ENCODE peak calls at places on chromosomes 13 and 19, in five cellular contexts. V is cardiac muscle cell, X is tibial artery, F is fibroblast of pulmonary artery, B is OCI-LY7. C is an unnamed sample.
A peak's percentile ranks its signal among the peaks of the same experiment; 100 is the strongest.

GRCh38 chr19:17847538-17848366 is at the start of gene JAK3:
- DNase-seq in F (peak; percentile 82), B (peak; percentile 87), V (peak; percentile 89), X (no peak), C (no peak)

GRCh38 chr13:42348576-42348975 is 76.6 kb downstream of the AKAP11 start:
- DNase-seq in B (no peak), X (no peak), F (no peak), V (no peak), C (no peak)

GRCh38 chr19:30070198-30070969 is 128.3 kb downstream of the URI1 start:
- DNase-seq in X (peak; percentile 62), F (no peak), B (no peak), V (no peak), C (no peak)

GRCh38 chr19:39160889-39161672 is 35.5 kb downstream of the PAK4 start:
- DNase-seq in F (no peak), B (no peak), X (no peak), V (peak; percentile 21), C (no peak)

GRCh38 chr13:96491103-96491502 is 401.2 kb downstream of the HS6ST3 start:
- DNase-seq in X (no peak), F (no peak), B (no peak), V (no peak), C (no peak)

GRCh38 chr13:76398426-76398825 is 487.8 kb downstream of the KCTD12 start:
- DNase-seq in V (peak; percentile 6), X (no peak), F (peak; percentile 3), B (no peak), C (no peak)

GRCh38 chr13:42925626-42926025 is 66.4 kb downstream of the EPSTI1 start:
- DNase-seq in B (no peak), X (no peak), V (no peak), F (no peak), C (no peak)

GRCh38 chr13:31069808-31070544 is 91.7 kb downstream of the HSPH1 start:
- DNase-seq in F (no peak), X (no peak), B (no peak), V (no peak), C (no peak)

GRCh38 chr19:18006895-18007604 is 920 bp upstream of the ARRDC2 start:
- DNase-seq in X (peak; percentile 91), F (peak; percentile 80), V (peak; percentile 80), B (peak; percentile 82), C (no peak)

GRCh38 chr19:3515891-3516422 is 9.8 kb downstream of the FZR1 start:
- DNase-seq in X (no peak), V (no peak), B (no peak), F (peak; percentile 22), C (no peak)

GRCh38 chr13:46374710-46375109 is 12.3 kb downstream of the RUBCNL start:
- DNase-seq in X (no peak), B (peak; percentile 81), V (no peak), F (no peak), C (no peak)

GRCh38 chr13:39505151-39505550 is 97.8 kb downstream of the LHFPL6 start:
- DNase-seq in F (no peak), B (no peak), X (no peak), V (no peak), C (no peak)

GRCh38 chr19:49436381-49437017 is 4.8 kb downstream of the SLC17A7 start:
- DNase-seq in X (no peak), V (no peak), F (no peak), B (peak; percentile 86), C (no peak)

GRCh38 chr19:42140125-42140754 is 8.0 kb upstream of the POU2F2 start:
- DNase-seq in V (peak; percentile 84), X (no peak), B (peak; percentile 25), F (peak; percentile 81), C (peak; percentile 25)

GRCh38 chr19:9498183-9498902 is at the start of gene ZNF560:
- DNase-seq in V (peak; percentile 41), F (peak; percentile 27), X (no peak), B (no peak), C (no peak)

GRCh38 chr13:36475468-36475867 is 43.2 kb downstream of the CCNA1 start:
- DNase-seq in V (peak; percentile 22), B (peak; percentile 10), X (no peak), F (peak; percentile 44), C (no peak)

GRCh38 chr13:42110410-42111155 is 62.1 kb downstream of the DGKH start:
- DNase-seq in V (peak; percentile 88), F (peak; percentile 92), X (no peak), B (peak; percentile 69), C (no peak)

GRCh38 chr13:98451676-98452105 is 125.2 kb downstream of the STK24 start:
- DNase-seq in B (no peak), F (peak; percentile 27), X (peak; percentile 95), V (peak; percentile 22), C (no peak)

GRCh38 chr13:44903596-44903995 is 85.7 kb downstream of the NUFIP1 start:
- DNase-seq in B (no peak), X (peak; percentile 96), F (peak; percentile 97), V (peak; percentile 95), C (no peak)

GRCh38 chr19:4367781-4368127 is 24.4 kb downstream of the MPND start:
- DNase-seq in V (no peak), X (peak; percentile 58), B (no peak), F (no peak), C (no peak)

GRCh38 chr19:38255759-38256052 is 468 bp downstream of the PPP1R14A start:
- DNase-seq in V (no peak), B (no peak), F (no peak), X (peak; percentile 70), C (no peak)

GRCh38 chr19:45403781-45404556 is 900 bp downstream of the PPP1R13L start:
- DNase-seq in F (peak; percentile 39), V (peak; percentile 35), B (peak; percentile 79), X (no peak), C (no peak)

GRCh38 chr13:48478401-48478800 is 54.5 kb downstream of the RCBTB2 start:
- DNase-seq in B (no peak), V (no peak), X (no peak), F (no peak), C (no peak)

GRCh38 chr13:21022056-21022693 is 39.2 kb downstream of the LATS2 start:
- DNase-seq in B (no peak), V (no peak), X (peak; percentile 34), F (no peak), C (no peak)

GRCh38 chr13:28049880-28050871 is 50.2 kb downstream of the FLT3 start:
- DNase-seq in V (no peak), X (no peak), B (no peak), F (no peak), C (no peak)

GRCh38 chr13:75454497-75454896 is 27.5 kb downstream of the TBC1D4 start:
- DNase-seq in V (no peak), B (no peak), X (no peak), F (no peak), C (no peak)

GRCh38 chr13:94112227-94112626 is 367.3 kb downstream of the DCT start:
- DNase-seq in B (no peak), F (peak; percentile 85), V (peak; percentile 94), X (no peak), C (peak; percentile 88)

GRCh38 chr13:94114166-94114565 is 365.3 kb downstream of the DCT start:
- DNase-seq in X (no peak), F (no peak), B (no peak), V (no peak), C (no peak)

GRCh38 chr13:94119360-94119936 is 360.0 kb downstream of the DCT start:
- DNase-seq in V (no peak), B (no peak), F (no peak), X (no peak), C (peak; percentile 53)

GRCh38 chr13:94112731-94113130 is 366.8 kb downstream of the DCT start:
- DNase-seq in B (no peak), F (no peak), X (no peak), V (no peak), C (no peak)

DNA sequence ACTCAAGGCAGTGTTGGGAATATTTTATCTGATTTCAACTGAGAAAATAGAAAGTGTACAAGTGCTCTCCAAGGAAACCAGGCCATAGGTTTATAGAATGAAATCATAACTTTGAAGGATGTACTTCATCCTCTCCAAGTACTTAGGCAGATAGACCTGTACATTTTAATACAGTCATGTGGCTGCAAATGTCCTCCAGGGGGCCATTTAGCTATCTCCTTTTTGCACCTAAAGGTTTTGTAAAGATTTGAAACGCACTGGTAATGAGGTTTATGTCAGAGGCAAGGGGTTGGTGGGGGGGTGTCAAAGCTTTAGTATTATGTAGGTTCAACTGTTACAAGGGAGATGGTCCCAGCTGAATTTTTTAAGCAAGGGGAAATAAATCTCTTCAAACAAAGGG is 364.4 kb downstream of the DCT start:
- DNase-seq in F (no peak), X (no peak), B (no peak), V (no peak), C (no peak)
- TF ChIP-seq CTCF in F (no peak), X (no peak), B (no peak), V (no peak), C (no peak)

GRCh38 chr19:40598121-40598917 is 2.9 kb upstream of the LTBP4 start:
- DNase-seq in X (peak; percentile 93), F (peak; percentile 88), B (peak; percentile 80), V (peak; percentile 88), C (no peak)
- H3K4me3 ChIP-seq in X (no peak overlapping the region), F (peak overlapping the region; percentile 43), B (peak overlapping the region; percentile 62), V (peak overlapping the region; percentile 39), C (peak overlapping the region; percentile 43)

GRCh38 chr19:34932494-34932893 is 5.8 kb downstream of the ZNF30 start:
- DNase-seq in F (no peak), X (no peak), B (no peak), V (no peak), C (no peak)
- TF ChIP-seq CTCF in F (no peak), X (no peak), B (no peak), V (no peak), C (no peak)

DNA sequence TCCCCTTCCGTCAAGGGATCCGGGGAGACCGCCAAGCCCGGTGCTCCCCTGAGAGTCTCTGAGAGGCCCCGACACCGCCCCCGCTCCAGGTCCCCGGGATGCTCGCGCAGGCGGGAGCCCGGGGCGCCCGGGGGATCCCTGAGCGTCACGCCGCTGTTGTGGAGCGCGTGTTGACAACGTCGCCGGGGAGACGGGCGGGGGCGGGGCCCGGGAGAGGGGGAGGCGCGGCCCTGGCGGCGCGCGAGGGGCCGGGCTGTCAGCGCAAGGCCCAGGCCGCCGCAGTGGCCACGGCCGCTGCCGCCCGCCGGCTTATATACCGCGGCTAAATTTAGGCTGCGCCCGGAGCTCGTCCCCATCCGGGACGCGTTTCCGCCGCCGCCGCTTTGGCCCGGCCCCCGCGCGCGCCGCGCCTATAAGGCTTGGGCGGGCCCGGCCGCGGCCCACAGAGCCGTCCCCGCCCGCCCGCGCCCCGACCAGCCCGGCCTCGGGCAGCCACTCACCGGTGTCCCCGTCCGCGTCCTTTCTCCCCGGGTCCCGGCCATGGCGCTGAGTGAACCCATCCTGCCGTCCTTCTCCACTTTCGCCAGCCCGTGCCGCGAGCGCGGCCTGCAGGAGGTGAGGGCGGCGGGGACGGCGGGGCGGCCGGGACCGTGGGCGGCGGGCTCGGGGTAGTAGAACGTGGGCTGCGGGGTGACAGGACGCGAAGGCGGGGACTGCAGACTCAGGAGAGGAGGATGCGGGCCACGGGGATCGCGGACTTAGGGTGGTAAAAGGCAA is at the start of gene KLF2:
- DNase-seq in X (peak; percentile 98), V (peak; percentile 96), B (peak; percentile 86), F (peak; percentile 96), C (no peak)
- H3K4me3 ChIP-seq in X (peak within 1 kb of the TSS; percentile 99), V (peak within 1 kb of the TSS; percentile 72), B (peak within 1 kb of the TSS; percentile 71), F (peak within 1 kb of the TSS; percentile 89), C (peak within 1 kb of the TSS; percentile 51)

C was measured in kidney epithelial cell.